ENCODE peak calls at places on chromosomes 11 and 22, in nine cellular contexts. K is AG10803, W is lower leg skin, H is NB4, F is GM06990, P is lower lobe of right lung, J is AG04450, U is fibroblast of lung, Q is body of pancreas. X is an unnamed sample.
A peak's percentile ranks its signal among the peaks of the same experiment; 100 is the strongest.

GRCh38 chr22:46062971-46063631 is 86.1 kb upstream of the WNT7B start:
- DNase-seq in K (no peak), U (peak; percentile 5), P (peak; percentile 24), W (peak; percentile 86), H (no peak), Q (peak; percentile 10), J (no peak), F (no peak), X (no peak)

GRCh38 chr11:60914620-60915249 is 777 bp downstream of the TMEM109 start:
- DNase-seq in U (peak; percentile 44), K (peak; percentile 11), J (no peak), H (peak; percentile 70), Q (no peak), P (no peak), W (no peak), F (peak; percentile 69), X (peak; percentile 20)

GRCh38 chr22:37158963-37159290 is 9.2 kb upstream of the IL2RB start:
- DNase-seq in W (no peak), U (no peak), F (no peak), J (no peak), K (no peak), H (no peak), P (no peak), Q (no peak), X (no peak)

GRCh38 chr22:36381513-36382079 is 6.2 kb downstream of the MYH9 start:
- DNase-seq in F (no peak), W (no peak), J (no peak), Q (no peak), K (no peak), U (no peak), H (no peak), P (no peak), X (peak; percentile 87)

GRCh38 chr22:48894804-48895250 is 932.8 kb downstream of the BRD1 start:
- DNase-seq in K (no peak), H (no peak), W (peak; percentile 75), F (no peak), U (no peak), J (no peak), P (no peak), Q (no peak), X (no peak)

GRCh38 chr11:29343465-29344333 is 673.1 kb downstream of the KCNA4 start:
- DNase-seq in P (peak; percentile 65), H (peak; percentile 52), F (no peak), Q (peak; percentile 67), K (peak; percentile 50), U (peak; percentile 25), J (no peak), W (no peak), X (peak; percentile 39)

GRCh38 chr11:539971-540481 is 2.7 kb downstream of the LRRC56 start:
- DNase-seq in H (no peak), Q (no peak), W (no peak), U (no peak), J (no peak), P (no peak), F (no peak), K (no peak), X (no peak)

GRCh38 chr11:63942803-63943202 is 4.0 kb downstream of the NAA40 start:
- DNase-seq in H (no peak), F (no peak), K (no peak), J (no peak), W (no peak), P (no peak), U (no peak), Q (no peak), X (no peak)

GRCh38 chr22:48574776-48575566 is 1252.7 kb downstream of the BRD1 start:
- DNase-seq in U (peak; percentile 54), H (no peak), Q (peak; percentile 62), J (no peak), F (no peak), W (no peak), K (peak; percentile 49), P (peak; percentile 52), X (no peak)

GRCh38 chr11:35402751-35403454 is 16.5 kb downstream of the SLC1A2 start:
- DNase-seq in K (no peak), W (no peak), U (no peak), J (no peak), H (no peak), P (no peak), F (no peak), Q (no peak), X (no peak)

GRCh38 chr22:26606611-26607010 is 11.2 kb downstream of the CRYBB1 start:
- DNase-seq in H (no peak), K (peak; percentile 49), F (no peak), P (no peak), Q (no peak), U (peak; percentile 86), W (no peak), J (no peak), X (peak; percentile 14)

GRCh38 chr22:29079218-29079901 is 6.5 kb downstream of the KREMEN1 start:
- DNase-seq in W (peak; percentile 64), J (no peak), F (no peak), U (peak; percentile 36), P (no peak), Q (no peak), K (peak; percentile 59), H (no peak), X (no peak)

DNA sequence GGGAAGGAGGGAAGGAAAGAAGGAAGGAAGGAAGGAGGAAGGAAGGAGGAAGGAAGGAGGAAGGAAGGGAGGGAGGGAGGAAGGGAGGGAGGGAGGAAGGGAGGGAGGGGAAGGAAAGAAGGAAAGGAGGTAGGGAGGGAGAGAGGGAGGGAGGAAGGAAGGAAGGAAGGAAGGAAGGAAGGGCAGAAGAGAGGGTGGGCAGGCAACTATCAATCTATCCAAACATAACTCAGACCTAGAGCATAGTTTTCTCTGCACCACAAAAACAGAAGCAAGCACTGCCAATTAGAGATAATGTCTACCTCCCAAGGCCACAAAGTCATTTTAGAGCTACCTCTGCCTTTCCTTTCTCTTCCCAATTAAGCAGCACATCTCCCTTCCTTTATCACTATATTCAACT is 109.1 kb downstream of the ETS1 start:
- DNase-seq in J (no peak), H (no peak), K (no peak), Q (no peak), W (no peak), P (no peak), F (no peak), U (no peak), X (no peak)
- H3K4me3 ChIP-seq in J (no peak overlapping the region), H (no peak overlapping the region), K (no peak overlapping the region), Q (no peak overlapping the region), W (no peak overlapping the region), P (no peak overlapping the region), F (no peak overlapping the region), U (no peak overlapping the region), X (no peak overlapping the region)

DNA sequence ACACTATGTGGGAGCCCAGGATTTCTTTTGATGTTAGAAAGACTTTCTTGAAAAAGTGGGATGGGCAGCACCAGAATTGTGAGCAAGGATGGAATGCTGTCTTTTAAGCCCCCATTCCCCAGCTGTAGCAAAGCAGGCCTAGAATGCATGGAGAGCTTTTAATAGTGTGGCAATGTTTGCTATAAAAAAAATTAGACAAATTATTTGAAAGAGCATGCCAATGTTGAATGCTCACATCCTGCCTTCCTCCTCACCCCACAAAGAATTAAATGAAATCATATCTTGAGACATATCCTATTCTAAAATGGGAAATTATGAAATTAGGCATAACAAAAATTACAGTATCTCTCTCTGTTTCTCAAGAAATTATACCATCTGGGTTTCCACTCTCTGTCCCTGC is 154.7 kb downstream of the C11orf91 start:
- DNase-seq in K (peak; percentile 89), U (peak; percentile 41), H (no peak), J (no peak), F (no peak), Q (no peak), W (no peak), P (no peak), X (no peak)
- TF ChIP-seq CTCF in K (no peak), U (no peak), H (no peak), J (no peak), F (no peak), Q (no peak), W (no peak), P (no peak), X (no peak)

GRCh38 chr11:27696112-27696511 is 4.1 kb downstream of the BDNF start:
- DNase-seq in Q (no peak), K (peak; percentile 81), H (no peak), J (no peak), U (peak; percentile 40), F (no peak), P (no peak), W (no peak), X (no peak)

GRCh38 chr11:27694992-27695391 is 5.3 kb downstream of the BDNF start:
- DNase-seq in W (no peak), P (no peak), Q (no peak), J (no peak), U (peak; percentile 55), H (peak; percentile 25), F (no peak), K (peak; percentile 55), X (no peak)

GRCh38 chr11:27697679-27698275 is 2.5 kb downstream of the BDNF start:
- DNase-seq in Q (no peak), K (peak; percentile 56), W (no peak), F (no peak), H (no peak), P (no peak), J (no peak), U (peak; percentile 66), X (no peak)

GRCh38 chr11:27698872-27699241 is 1.4 kb downstream of the BDNF start:
- DNase-seq in J (peak; percentile 87), H (peak; percentile 81), P (peak; percentile 78), F (peak; percentile 54), K (peak; percentile 90), W (peak; percentile 90), Q (peak; percentile 77), U (peak; percentile 90), X (peak; percentile 93)

DNA sequence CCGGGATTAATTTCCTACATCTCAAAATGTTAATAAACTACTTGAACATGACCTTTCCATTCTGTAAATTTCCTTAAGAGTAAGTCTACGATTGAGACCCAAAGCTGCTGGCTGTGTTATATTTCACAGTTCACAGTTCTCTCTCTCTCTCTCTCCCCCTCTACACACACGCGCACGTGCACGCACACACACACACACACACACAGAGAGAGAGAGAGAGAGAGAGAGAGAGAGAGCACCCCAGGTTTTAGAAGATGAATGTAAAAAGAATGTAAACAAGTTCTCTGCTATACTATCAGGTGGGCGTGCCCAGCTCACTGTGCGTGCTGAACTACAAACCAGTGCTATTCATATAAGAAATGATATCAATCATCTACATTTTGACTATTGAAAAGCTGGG is 3.3 kb downstream of the BDNF start:
- DNase-seq in W (no peak), P (no peak), F (no peak), H (no peak), K (no peak), J (no peak), U (peak; percentile 72), Q (no peak), X (no peak)
- H3K4me3 ChIP-seq in W (no peak overlapping the region), P (no peak overlapping the region), F (no peak overlapping the region), H (no peak overlapping the region), K (peak overlapping the region; percentile 87), J (peak overlapping the region; percentile 91), U (peak overlapping the region; percentile 82), Q (no peak overlapping the region), X (peak overlapping the region; percentile 93)

DNA sequence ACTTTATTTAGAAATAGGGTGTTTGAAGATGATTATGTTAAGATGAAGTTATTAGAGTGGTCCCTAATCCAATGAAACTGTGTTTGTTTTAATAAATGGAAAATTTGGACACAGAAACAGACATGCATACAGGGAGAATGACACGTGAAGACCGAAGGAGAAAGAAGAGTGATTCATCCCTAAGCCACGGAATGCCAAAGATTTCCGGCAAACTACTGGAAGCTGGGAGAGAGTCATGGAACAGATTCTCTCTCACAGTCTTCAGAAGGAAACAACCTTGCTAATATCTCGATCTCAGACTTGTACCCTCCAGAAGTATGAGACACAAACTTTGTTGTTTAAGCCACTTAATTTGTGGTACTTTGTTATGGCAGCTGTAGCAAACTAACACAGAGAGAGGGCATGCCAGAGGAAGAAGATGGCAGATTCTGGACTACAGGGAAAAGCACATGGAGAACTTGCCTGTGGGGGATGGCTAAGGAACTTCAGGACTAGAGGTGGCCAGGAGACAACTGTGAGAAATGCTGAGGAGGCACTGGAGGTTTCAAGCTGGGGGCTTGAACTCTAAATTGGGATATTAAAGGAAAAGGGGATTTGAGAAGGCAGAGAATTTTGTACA is 733.5 kb upstream of the CCDC90B start:
- DNase-seq in K (peak; percentile 65), W (no peak), H (no peak), Q (no peak), P (no peak), U (peak; percentile 89), J (no peak), F (no peak), X (peak; percentile 17)
- TF ChIP-seq CTCF in K (no peak), W (no peak), H (no peak), Q (no peak), P (no peak), U (no peak), J (no peak), F (no peak), X (no peak)